ENCODE peak calls at places on chromosomes 4 and X, in five cellular contexts. A is PC-3, K is BE2C, V is hepatocyte, T is lung. E is an unnamed sample.
A peak's percentile ranks its signal among the peaks of the same experiment; 100 is the strongest.

GRCh38 chrX:9873952-9874351 is 87.7 kb downstream of the SHROOM2 start:
- DNase-seq in K (peak; percentile 36), A (peak; percentile 61), V (no peak), T (peak; percentile 56), E (peak; percentile 44)

GRCh38 chr4:88705805-88706518 is 8.3 kb upstream of the NAP1L5 start:
- DNase-seq in A (peak; percentile 36), K (no peak), T (no peak), V (no peak), E (no peak)

GRCh38 chr4:71009796-71010588 is 16.5 kb downstream of the DCK start:
- DNase-seq in K (no peak), V (peak; percentile 12), T (no peak), A (peak; percentile 66), E (peak; percentile 54)

GRCh38 chr4:176708771-176709311 is 83.9 kb downstream of the VEGFC start:
- DNase-seq in T (no peak), A (peak; percentile 54), K (no peak), V (no peak), E (peak; percentile 39)

GRCh38 chr4:154722262-154722661 is 21.5 kb upstream of the LRAT start:
- DNase-seq in T (no peak), K (no peak), A (peak; percentile 65), V (no peak), E (peak; percentile 83)

GRCh38 chr4:3285558-3286334 is 7.1 kb upstream of the RGS12 start:
- DNase-seq in A (peak; percentile 46), K (no peak), V (no peak), T (no peak), E (no peak)

GRCh38 chrX:103791826-103792458 is 15.3 kb downstream of the PLP1 start:
- DNase-seq in A (peak; percentile 59), V (no peak), T (no peak), K (no peak), E (no peak)

GRCh38 chr4:40192286-40193017 is 4.4 kb upstream of the RHOH start:
- DNase-seq in K (no peak), V (no peak), A (no peak), T (no peak), E (peak; percentile 56)

GRCh38 chr4:32022071-32022470 is 1301.9 kb downstream of the PCDH7 start:
- DNase-seq in A (peak; percentile 52), K (no peak), T (no peak), V (no peak), E (peak; percentile 44)

GRCh38 chr4:153362184-153362583 is 17.7 kb downstream of the MND1 start:
- DNase-seq in T (no peak), K (peak; percentile 85), A (no peak), V (peak; percentile 5), E (no peak)
- H3K36me3 ChIP-seq in T (no peaks in the 10 kb centered on the region), K (no peaks in the 10 kb centered on the region), A (no peaks in the 10 kb centered on the region), V (no peaks in the 10 kb centered on the region), E (no peaks in the 10 kb centered on the region)

DNA sequence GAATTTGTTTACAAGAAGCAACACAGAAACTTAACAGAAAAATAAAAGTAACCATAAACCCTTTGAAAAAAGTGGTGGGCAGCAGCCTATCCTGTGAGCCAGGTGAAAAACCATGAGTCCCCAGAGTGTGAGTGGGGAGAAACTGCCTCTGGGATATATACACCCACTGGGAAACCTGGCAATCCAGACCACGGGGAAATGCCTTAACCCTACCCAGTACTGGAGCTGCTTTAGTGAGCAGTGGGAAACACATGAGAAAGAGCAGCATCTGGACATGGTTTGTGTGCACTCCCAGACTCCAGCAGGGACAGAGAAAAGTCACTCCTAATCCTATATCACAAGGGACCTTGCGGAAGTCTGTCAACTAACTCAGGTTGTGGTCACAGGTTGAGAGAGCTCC is 39.4 kb downstream of the UGT2A2 start:
- DNase-seq in A (no peak), K (no peak), T (no peak), V (no peak), E (no peak)
- TF ChIP-seq CTCF in A (no peak), K (no peak), T (no peak), V (no peak), E (no peak)

GRCh38 chr4:6601661-6602250 is 26.8 kb downstream of the MAN2B2 start:
- DNase-seq in K (no peak), V (no peak), T (no peak), A (no peak), E (no peak)
- H3K36me3 ChIP-seq in K (no peaks in the 10 kb centered on the region), V (no peaks in the 10 kb centered on the region), T (peaks cover 4% of the 10 kb centered on the region), A (no peaks in the 10 kb centered on the region), E (peaks cover 10% of the 10 kb centered on the region)

GRCh38 chrX:115553171-115553570 is 7.8 kb upstream of the PLS3 start:
- DNase-seq in V (no peak), A (no peak), K (no peak), T (no peak), E (no peak)

GRCh38 chrX:115549008-115549407 is 12.0 kb upstream of the PLS3 start:
- DNase-seq in T (no peak), K (no peak), V (no peak), A (no peak), E (no peak)

DNA sequence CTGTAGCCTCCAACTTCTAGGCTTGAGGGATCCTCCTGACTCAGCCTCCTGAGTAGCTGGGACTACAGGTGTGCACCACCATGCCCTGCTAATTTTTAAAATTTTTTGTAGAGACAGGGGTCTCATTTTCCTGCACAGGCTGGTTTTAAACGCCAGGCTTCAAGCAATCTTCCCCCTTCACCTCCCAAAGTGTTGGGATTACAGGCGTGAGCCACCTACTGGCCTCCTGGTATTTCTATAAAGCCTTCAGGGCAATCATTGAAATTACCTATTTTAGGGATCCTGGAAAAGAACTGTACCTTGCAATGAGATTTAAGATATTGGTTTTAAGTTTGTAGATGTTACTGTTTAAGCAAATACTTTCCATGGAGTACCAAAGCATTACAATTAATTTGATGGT is 13.5 kb upstream of the PLS3 start:
- DNase-seq in K (no peak), V (no peak), A (peak; percentile 49), T (no peak), E (no peak)
- TF ChIP-seq CTCF in K (peak; percentile 45), V (peak; percentile 12), A (peak; percentile 61), T (no peak), E (no peak)

GRCh38 chr4:17957689-17958088 is 63.9 kb downstream of the LCORL start:
- DNase-seq in T (no peak), K (no peak), V (no peak), A (no peak), E (peak; percentile 56)

GRCh38 chr4:17962171-17962570 is 59.4 kb downstream of the LCORL start:
- DNase-seq in T (no peak), A (no peak), V (no peak), K (no peak), E (no peak)

GRCh38 chr4:17956245-17956644 is 65.3 kb downstream of the LCORL start:
- DNase-seq in V (no peak), A (no peak), K (no peak), T (no peak), E (no peak)

GRCh38 chr4:17961249-17961648 is 60.3 kb downstream of the LCORL start:
- DNase-seq in V (no peak), A (no peak), T (no peak), K (no peak), E (no peak)

GRCh38 chr4:17958185-17958584 is 63.4 kb downstream of the LCORL start:
- DNase-seq in K (no peak), V (no peak), A (no peak), T (no peak), E (peak; percentile 64)
- H3K36me3 ChIP-seq in K (peaks cover 8% of the 10 kb centered on the region), V (no peaks in the 10 kb centered on the region), A (no peaks in the 10 kb centered on the region), T (peaks cover 5% of the 10 kb centered on the region), E (no peaks in the 10 kb centered on the region)

E was measured in bronchial epithelial cell.